ENCODE peak calls at places on chromosomes 2 and 18, in nine cellular contexts. H is sigmoid colon, F is dorsolateral prefrontal cortex, U is endothelial cell of umbilical vein, C is transverse colon, K is HCT116, E is HFF-Myc, X is A549, A is BJ. B is an unnamed sample.

GRCh38 chr2:176110975-176111663 is 4.0 kb downstream of the HOXD11 start:
- DNase-seq in U (peak; percentile 74), E (no peak), A (no peak), F (no peak), H (no peak), C (peak; percentile 69), X (peak; percentile 68), K (no peak), B (peak; percentile 62)

GRCh38 chr2:207311316-207312005 is 145.7 kb upstream of the KLF7 start:
- DNase-seq in H (peak; percentile 81), U (peak; percentile 88), K (peak; percentile 60), C (peak; percentile 23), A (peak; percentile 83), F (no peak), E (peak; percentile 89), X (peak; percentile 11), B (peak; percentile 95)

GRCh38 chr18:68507781-68508180 is 207.1 kb downstream of the TMX3 start:
- DNase-seq in H (no peak), X (no peak), U (no peak), K (no peak), F (no peak), A (no peak), E (no peak), C (no peak), B (peak; percentile 32)

GRCh38 chr2:197515277-197515797 is 529 bp upstream of the MOB4 start:
- DNase-seq in X (no peak), K (peak; percentile 12), F (no peak), U (no peak), E (no peak), H (no peak), A (no peak), C (no peak), B (peak; percentile 30)

GRCh38 chr2:202965810-202966454 is 48.7 kb upstream of the NBEAL1 start:
- DNase-seq in E (peak; percentile 22), K (peak; percentile 6), X (peak; percentile 43), C (no peak), A (no peak), F (no peak), H (no peak), U (peak; percentile 15), B (peak; percentile 68)

GRCh38 chr2:45739796-45740485 is 88.5 kb downstream of the PRKCE start:
- DNase-seq in X (no peak), H (no peak), E (no peak), C (no peak), K (no peak), F (no peak), U (no peak), A (no peak), B (no peak)

GRCh38 chr2:232522014-232522854 is 2.0 kb downstream of the PRSS56 start:
- DNase-seq in X (peak; percentile 60), K (no peak), U (peak; percentile 10), F (peak; percentile 59), C (peak; percentile 57), H (no peak), E (no peak), A (no peak), B (no peak)

GRCh38 chr2:224069172-224069571 is 30.1 kb upstream of the SERPINE2 start:
- DNase-seq in H (no peak), U (no peak), X (no peak), E (no peak), F (no peak), A (no peak), K (no peak), C (no peak), B (no peak)

DNA sequence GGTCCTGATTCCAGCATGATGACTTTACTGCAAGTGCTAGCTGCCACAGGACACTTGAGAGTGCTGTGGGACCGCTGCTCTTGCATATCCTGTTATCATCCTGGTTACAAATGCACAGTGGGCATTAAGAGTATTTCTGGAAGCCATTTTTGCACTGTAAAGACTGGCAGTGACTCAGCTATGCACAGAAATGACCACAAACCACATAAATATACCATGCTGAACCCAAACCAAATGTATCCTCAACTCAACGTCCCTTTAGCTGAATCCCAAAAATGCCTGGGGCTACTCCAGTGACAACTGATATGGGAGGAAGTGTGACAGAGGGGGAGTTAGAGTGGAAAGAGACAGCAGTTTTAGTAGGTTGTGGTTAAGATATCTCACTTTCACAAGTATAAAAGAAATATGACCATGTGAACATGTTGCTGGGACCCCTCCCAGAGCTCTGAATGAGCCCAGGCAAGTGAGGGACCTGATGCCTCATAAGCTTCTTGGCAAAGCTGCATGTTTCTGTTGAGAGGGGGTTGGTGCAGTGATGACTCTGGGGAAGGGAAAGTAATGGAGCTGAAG is 37.3 kb downstream of the RHBDD1 start:
- DNase-seq in E (peak; percentile 61), U (no peak), X (no peak), K (no peak), F (no peak), H (no peak), A (no peak), C (no peak), B (peak; percentile 38)
- TF ChIP-seq CTCF in E (peak; percentile 12), U (no peak), X (no peak), K (no peak), F (no peak), H (no peak), A (no peak), C (no peak), B (peak; percentile 15)

GRCh38 chr2:85804026-85804425 is 50.2 kb downstream of the ATOH8 start:
- DNase-seq in E (no peak), K (no peak), F (no peak), U (no peak), X (no peak), A (no peak), H (peak; percentile 61), C (no peak), B (no peak)
- H3K4me3 ChIP-seq in E (no peak overlapping the region), K (no peak overlapping the region), F (no peak overlapping the region), U (no peak overlapping the region), X (no peak overlapping the region), A (no peak overlapping the region), H (no peak overlapping the region), C (no peak overlapping the region), B (no peak overlapping the region)

GRCh38 chr18:11658019-11658418 is 31.0 kb upstream of the GNAL start:
- DNase-seq in X (no peak), F (no peak), U (no peak), E (no peak), A (no peak), K (no peak), H (no peak), C (no peak), B (no peak)

GRCh38 chr18:11658989-11659388 is 30.1 kb upstream of the GNAL start:
- DNase-seq in E (no peak), K (no peak), H (no peak), A (no peak), F (no peak), C (no peak), U (no peak), X (no peak), B (no peak)

GRCh38 chr18:11663630-11664029 is 25.4 kb upstream of the GNAL start:
- DNase-seq in E (no peak), X (no peak), H (no peak), K (no peak), C (no peak), U (no peak), A (no peak), F (no peak), B (no peak)

GRCh38 chr18:11661430-11661829 is 27.6 kb upstream of the GNAL start:
- DNase-seq in C (no peak), H (no peak), X (no peak), A (no peak), U (no peak), K (no peak), F (no peak), E (no peak), B (no peak)

GRCh38 chr18:11660691-11661090 is 28.4 kb upstream of the GNAL start:
- DNase-seq in X (no peak), H (no peak), U (no peak), F (no peak), C (no peak), K (no peak), E (no peak), A (no peak), B (no peak)
- TF ChIP-seq CTCF in X (no peak), H (no peak), U (no peak), F (no peak), C (no peak), K (no peak), E (no peak), A (no peak), B (no peak)

GRCh38 chr18:31647354-31647753 is 37.0 kb downstream of the B4GALT6 start:
- DNase-seq in C (no peak), U (no peak), X (no peak), K (no peak), F (no peak), E (no peak), H (no peak), A (no peak), B (no peak)

GRCh38 chr18:31648458-31648857 is 35.9 kb downstream of the B4GALT6 start:
- DNase-seq in X (no peak), K (no peak), C (no peak), U (no peak), E (no peak), A (no peak), F (no peak), H (no peak), B (no peak)

GRCh38 chr18:31649894-31650719 is 34.3 kb downstream of the B4GALT6 start:
- DNase-seq in F (no peak), C (no peak), A (no peak), H (no peak), X (no peak), U (no peak), K (no peak), E (no peak), B (no peak)

GRCh38 chr18:31649449-31649848 is 34.9 kb downstream of the B4GALT6 start:
- DNase-seq in K (no peak), C (no peak), X (no peak), A (no peak), U (no peak), H (no peak), F (no peak), E (no peak), B (no peak)

GRCh38 chr18:31648966-31649429 is 35.4 kb downstream of the B4GALT6 start:
- DNase-seq in E (no peak), H (no peak), X (peak; percentile 21), C (no peak), U (peak; percentile 42), A (peak; percentile 56), K (peak; percentile 78), F (no peak), B (peak; percentile 43)
- H3K4me3 ChIP-seq in E (no peak overlapping the region), H (no peak overlapping the region), X (no peak overlapping the region), C (no peak overlapping the region), U (no peak overlapping the region), A (no peak overlapping the region), K (no peak overlapping the region), F (no peak overlapping the region), B (no peak overlapping the region)

DNA sequence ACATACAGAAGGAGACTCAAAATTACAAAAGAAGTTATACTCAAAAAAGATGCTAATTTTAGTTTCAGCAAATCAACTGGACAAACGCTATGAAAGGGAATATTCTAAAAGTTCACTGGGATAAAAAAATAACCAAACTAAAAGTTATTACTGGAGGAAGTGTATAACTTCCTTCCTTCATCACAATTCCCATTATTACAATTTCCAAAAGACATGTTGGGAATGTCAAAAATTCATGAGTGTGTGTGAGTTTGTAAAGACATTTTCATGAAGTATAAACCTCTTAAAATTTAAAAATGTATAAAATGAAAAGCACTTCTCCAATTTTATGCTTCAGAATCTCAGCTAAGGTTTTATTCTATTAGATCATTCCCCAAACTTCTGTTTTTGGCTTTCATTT is 67.8 kb downstream of the MERTK start:
- DNase-seq in X (no peak), E (no peak), U (peak; percentile 58), F (no peak), H (no peak), C (no peak), A (no peak), K (no peak), B (no peak)
- TF ChIP-seq CTCF in X (no peak), E (no peak), U (no peak), F (no peak), H (no peak), C (no peak), A (no peak), K (no peak), B (no peak)

GRCh38 chr2:46913471-46914381 is 1.9 kb downstream of the MCFD2 start:
- DNase-seq in H (peak; percentile 69), X (no peak), K (peak; percentile 27), E (no peak), C (peak; percentile 32), F (no peak), A (no peak), U (peak; percentile 59), B (peak; percentile 51)
- H3K4me3 ChIP-seq in H (no peak overlapping the region), X (peak overlapping the region; percentile 80), K (peak overlapping the region; percentile 87), E (peak overlapping the region; percentile 85), C (no peak overlapping the region), F (peak overlapping the region; percentile 99), A (peak overlapping the region; percentile 97), U (peak overlapping the region; percentile 67), B (peak overlapping the region; percentile 97)